ENCODE peak calls at places on chromosomes 4 and X, in seven cellular contexts. F is NCI-H524 treated with DMSO at 0.1 percent for 48 hours; M is activated T-cell treated with anti-CD3 and anti-CD28 coated beads for 1 hour; S is NCI-H1092 treated with DMSO at 0.1 percent for 48 hours; Q is stimulated activated naive CD4-positive, alpha-beta T cell; E is body of pancreas; H is GM03348. C is an unnamed sample.

GRCh38 chrX:69505772-69506616 is 1.9 kb downstream of the NALF2 start:
- DNase-seq in F (no peak), M (no peak), S (no peak), Q (no peak), E (no peak), H (no peak), C (no peak)

GRCh38 chr4:17785858-17786257 is 4.4 kb upstream of the FAM184B start:
- DNase-seq in F (no peak), M (no peak), S (no peak), Q (no peak), E (no peak), H (no peak), C (no peak)

GRCh38 chrX:131741103-131741581 is 197.3 kb downstream of the OR13H1 start:
- DNase-seq in F (no peak), M (no peak), S (no peak), Q (no peak), E (peak), H (no peak), C (no peak)

GRCh38 chr4:37983951-37984350 is 23.8 kb downstream of the PTTG2 start:
- DNase-seq in F (no peak), M (no peak), S (no peak), Q (no peak), E (no peak), H (no peak), C (no peak)

GRCh38 chrX:94560930-94561329 is 886.9 kb downstream of the FAM133A start:
- DNase-seq in F (no peak), M (no peak), S (no peak), Q (no peak), E (peak), H (no peak), C (no peak)

GRCh38 chrX:53714580-53715335 is 28.2 kb upstream of the HUWE1 start:
- DNase-seq in F (no peak), M (peak), S (no peak), Q (peak), E (peak), H (no peak), C (peak)

GRCh38 chr4:8477676-8478075 is 37.1 kb downstream of the TRMT44 start:
- DNase-seq in F (no peak), M (no peak), S (no peak), Q (no peak), E (no peak), H (no peak), C (no peak)

GRCh38 chrX:110241816-110242215 is 76.1 kb downstream of the AMMECR1 start:
- DNase-seq in F (no peak), M (no peak), S (no peak), Q (no peak), E (peak), H (no peak), C (no peak)

GRCh38 chr4:41396214-41396613 is 139.5 kb downstream of the UCHL1 start:
- DNase-seq in F (no peak), M (no peak), S (no peak), Q (no peak), E (no peak), H (no peak), C (no peak)

GRCh38 chrX:10470009-10470408 is 150.4 kb downstream of the MID1 start:
- DNase-seq in F (no peak), M (no peak), S (no peak), Q (no peak), E (no peak), H (no peak), C (no peak)

GRCh38 chr4:125187621-125188176 is 127.1 kb upstream of the FAT4 start:
- DNase-seq in F (no peak), M (no peak), S (no peak), Q (no peak), E (peak), H (peak), C (no peak)

GRCh38 chr4:148376151-148376550 is 66.1 kb downstream of the NR3C2 start:
- DNase-seq in F (no peak), M (peak), S (peak), Q (peak), E (peak), H (no peak), C (peak)

GRCh38 chrX:153967536-153968214 is 3.9 kb downstream of the HCFC1 start:
- DNase-seq in F (no peak), M (no peak), S (no peak), Q (no peak), E (no peak), H (no peak), C (no peak)

GRCh38 chrX:137926090-137926489 is 360.2 kb downstream of the ZIC3 start:
- DNase-seq in F (peak), M (no peak), S (peak), Q (no peak), E (no peak), H (no peak), C (no peak)

GRCh38 chr4:146506272-146506671 is 15.5 kb downstream of the SLC10A7 start:
- DNase-seq in F (no peak), M (no peak), S (no peak), Q (no peak), E (no peak), H (no peak), C (no peak)

GRCh38 chr4:82614868-82615449 is 53.2 kb upstream of the TMEM150C start:
- DNase-seq in F (no peak), M (no peak), S (no peak), Q (no peak), E (no peak), H (no peak), C (no peak)

GRCh38 chrX:107025538-107025937 is 25.5 kb upstream of the MORC4 start:
- DNase-seq in F (no peak), M (no peak), S (peak), Q (no peak), E (no peak), H (peak), C (no peak)

GRCh38 chr4:183722738-183723560 is 63.9 kb downstream of the TRAPPC11 start:
- DNase-seq in F (no peak), M (peak), S (peak), Q (peak), E (peak), H (peak), C (peak)

GRCh38 chr4:188107931-188108843 is 1.2 kb downstream of the TRIML2 start:
- DNase-seq in F (no peak), M (no peak), S (no peak), Q (no peak), E (no peak), H (peak), C (no peak)

GRCh38 chrX:11968991-11969390 is 169.3 kb upstream of the FRMPD4 start:
- DNase-seq in F (no peak), M (no peak), S (no peak), Q (no peak), E (no peak), H (peak), C (no peak)

GRCh38 chrX:148156986-148157385 is 175.8 kb downstream of the FMR1NB start:
- DNase-seq in F (no peak), M (no peak), S (no peak), Q (no peak), E (no peak), H (no peak), C (no peak)

GRCh38 chr4:73589261-73589847 is 30.9 kb downstream of the RASSF6 start:
- DNase-seq in F (no peak), M (no peak), S (peak), Q (no peak), E (no peak), H (peak), C (no peak)

GRCh38 chrX:127207326-127207725 is 387.8 kb downstream of the PRR32 start:
- DNase-seq in F (no peak), M (no peak), S (no peak), Q (no peak), E (no peak), H (no peak), C (no peak)

GRCh38 chr4:5638976-5639375 is 69.4 kb downstream of the EVC2 start:
- DNase-seq in F (no peak), M (no peak), S (no peak), Q (no peak), E (no peak), H (peak), C (no peak)

GRCh38 chrX:42290608-42291007 is 367.3 kb upstream of the CASK start:
- DNase-seq in F (no peak), M (no peak), S (no peak), Q (no peak), E (no peak), H (peak), C (no peak)

GRCh38 chr4:7630559-7631287 is 196.0 kb upstream of the PSAPL1 start:
- DNase-seq in F (no peak), M (no peak), S (peak), Q (no peak), E (peak), H (peak), C (no peak)

GRCh38 chr4:37236165-37236564 is 8.4 kb upstream of the NWD2 start:
- DNase-seq in F (no peak), M (no peak), S (no peak), Q (no peak), E (no peak), H (no peak), C (no peak)

GRCh38 chrX:83658731-83659130 is 150.6 kb downstream of the POU3F4 start:
- DNase-seq in F (no peak), M (no peak), S (no peak), Q (no peak), E (no peak), H (no peak), C (no peak)

GRCh38 chr4:11765849-11766453 is 337.3 kb upstream of the HS3ST1 start:
- DNase-seq in F (no peak), M (no peak), S (no peak), Q (no peak), E (peak), H (peak), C (no peak)

GRCh38 chrX:40130207-40130606 is 32.4 kb upstream of the BCOR start:
- DNase-seq in F (no peak), M (no peak), S (no peak), Q (no peak), E (no peak), H (peak), C (no peak)

GRCh38 chr4:8345946-8346814 is 76.6 kb downstream of the HTRA3 start:
- DNase-seq in F (no peak), M (no peak), S (no peak), Q (no peak), E (no peak), H (no peak), C (no peak)

GRCh38 chrX:13092455-13092941 is 48.1 kb upstream of the FAM9C start:
- DNase-seq in F (no peak), M (peak), S (no peak), Q (peak), E (peak), H (no peak), C (peak)